ENCODE peak calls at places on chromosomes 12 and 14, in four cellular contexts. One of them, this sample, is unnamed.
A peak's percentile ranks its signal among the peaks of the same experiment; 100 is the strongest.

GRCh38 chr14:50773632-50774541 is 57.1 kb downstream of the NIN start:
- DNase-seq in CD4-positive, alpha-beta memory T cell: no peak
- DNase-seq in lower lobe of right lung: no peak
- DNase-seq in GM23338: peak; percentile 88
- DNase-seq in this sample: peak; percentile 59

GRCh38 chr14:71532349-71532748 is 399.9 kb upstream of the RGS6 start:
- DNase-seq in lower lobe of right lung: no peak
- DNase-seq in CD4-positive, alpha-beta memory T cell: no peak
- DNase-seq in GM23338: no peak
- DNase-seq in this sample: peak; percentile 75

GRCh38 chr12:130671556-130671955 is 44.5 kb downstream of the RIMBP2 start:
- DNase-seq in CD4-positive, alpha-beta memory T cell: no peak
- DNase-seq in GM23338: no peak
- DNase-seq in lower lobe of right lung: no peak
- DNase-seq in this sample: no peak

GRCh38 chr12:62737201-62737600 is 197.7 kb downstream of the PPM1H start:
- DNase-seq in lower lobe of right lung: no peak
- DNase-seq in GM23338: no peak
- DNase-seq in CD4-positive, alpha-beta memory T cell: no peak
- DNase-seq in this sample: no peak

GRCh38 chr12:105676694-105677093 is 346.2 kb downstream of the C12orf75 start:
- DNase-seq in CD4-positive, alpha-beta memory T cell: no peak
- DNase-seq in lower lobe of right lung: no peak
- DNase-seq in GM23338: no peak
- DNase-seq in this sample: no peak

GRCh38 chr12:54215990-54216579 is 27.3 kb upstream of the SMUG1 start:
- DNase-seq in CD4-positive, alpha-beta memory T cell: peak; percentile 34
- DNase-seq in GM23338: peak; percentile 78
- DNase-seq in lower lobe of right lung: peak; percentile 58
- DNase-seq in this sample: no peak

GRCh38 chr12:113907446-113908180 is 58.5 kb downstream of the RBM19 start:
- DNase-seq in lower lobe of right lung: no peak
- DNase-seq in CD4-positive, alpha-beta memory T cell: no peak
- DNase-seq in GM23338: no peak
- DNase-seq in this sample: no peak

GRCh38 chr14:55130194-55130550 is 1.1 kb downstream of the LGALS3 start:
- DNase-seq in GM23338: peak; percentile 75
- DNase-seq in CD4-positive, alpha-beta memory T cell: no peak
- DNase-seq in lower lobe of right lung: no peak
- DNase-seq in this sample: no peak

GRCh38 chr14:92619671-92620437 is 106.3 kb downstream of the RIN3 start:
- DNase-seq in GM23338: no peak
- DNase-seq in lower lobe of right lung: no peak
- DNase-seq in CD4-positive, alpha-beta memory T cell: no peak
- DNase-seq in this sample: no peak

GRCh38 chr12:111406474-111407370 is 999 bp downstream of the SH2B3 start:
- DNase-seq in CD4-positive, alpha-beta memory T cell: peak; percentile 55
- DNase-seq in lower lobe of right lung: peak; percentile 78
- DNase-seq in GM23338: no peak
- DNase-seq in this sample: no peak

GRCh38 chr12:130086777-130087176 is 75.5 kb upstream of the FZD10 start:
- DNase-seq in lower lobe of right lung: no peak
- DNase-seq in CD4-positive, alpha-beta memory T cell: no peak
- DNase-seq in GM23338: no peak
- DNase-seq in this sample: no peak

GRCh38 chr12:68358532-68359485 is 26.6 kb upstream of the MDM1 start:
- DNase-seq in lower lobe of right lung: no peak
- DNase-seq in CD4-positive, alpha-beta memory T cell: peak; percentile 76
- DNase-seq in GM23338: peak; percentile 81
- DNase-seq in this sample: peak; percentile 81

GRCh38 chr14:95137804-95138167 is 19.5 kb downstream of the DICER1 start:
- DNase-seq in CD4-positive, alpha-beta memory T cell: no peak
- DNase-seq in lower lobe of right lung: no peak
- DNase-seq in GM23338: no peak
- DNase-seq in this sample: no peak

GRCh38 chr14:87286826-87287225 is 706.2 kb downstream of the GALC start:
- DNase-seq in lower lobe of right lung: no peak
- DNase-seq in GM23338: no peak
- DNase-seq in CD4-positive, alpha-beta memory T cell: no peak
- DNase-seq in this sample: no peak

GRCh38 chr14:33567003-33567735 is 383.7 kb downstream of the EGLN3 start:
- DNase-seq in GM23338: no peak
- DNase-seq in CD4-positive, alpha-beta memory T cell: no peak
- DNase-seq in lower lobe of right lung: no peak
- DNase-seq in this sample: peak; percentile 67

GRCh38 chr12:18224745-18225144 is 36.6 kb upstream of the PIK3C2G start:
- DNase-seq in CD4-positive, alpha-beta memory T cell: no peak
- DNase-seq in GM23338: peak; percentile 73
- DNase-seq in lower lobe of right lung: no peak
- DNase-seq in this sample: no peak

GRCh38 chr12:9049520-9050133 is 60.3 kb downstream of the KLRG1 start:
- DNase-seq in GM23338: peak; percentile 82
- DNase-seq in lower lobe of right lung: no peak
- DNase-seq in CD4-positive, alpha-beta memory T cell: peak; percentile 66
- DNase-seq in this sample: peak; percentile 39

DNA sequence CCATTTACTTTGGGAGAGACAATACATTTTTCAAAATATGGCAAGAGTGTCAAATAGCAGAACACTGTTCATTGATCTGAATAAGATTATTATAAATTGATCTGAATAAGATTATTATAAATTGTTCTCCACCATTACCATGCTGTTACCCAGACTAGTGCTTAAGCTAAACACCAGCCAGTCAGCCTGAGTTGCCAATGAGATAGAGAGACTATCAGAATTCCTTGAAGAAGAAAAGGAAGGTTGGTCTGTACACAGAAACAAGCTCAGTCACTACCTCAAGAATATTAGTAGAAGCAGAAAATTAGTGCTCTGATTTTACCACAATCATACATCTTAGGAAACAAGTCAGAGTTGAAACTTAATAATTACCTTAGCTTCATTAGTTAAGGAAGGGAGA is 469.8 kb downstream of the FOXG1 start:
- DNase-seq in CD4-positive, alpha-beta memory T cell: no peak
- DNase-seq in GM23338: no peak
- DNase-seq in lower lobe of right lung: no peak
- DNase-seq in this sample: no peak
- H3K4me3 ChIP-seq in CD4-positive, alpha-beta memory T cell: no peak overlapping the region
- H3K4me3 ChIP-seq in GM23338: no peak overlapping the region
- H3K4me3 ChIP-seq in lower lobe of right lung: no peak overlapping the region
- H3K4me3 ChIP-seq in this sample: peak overlapping the region; percentile 15

DNA sequence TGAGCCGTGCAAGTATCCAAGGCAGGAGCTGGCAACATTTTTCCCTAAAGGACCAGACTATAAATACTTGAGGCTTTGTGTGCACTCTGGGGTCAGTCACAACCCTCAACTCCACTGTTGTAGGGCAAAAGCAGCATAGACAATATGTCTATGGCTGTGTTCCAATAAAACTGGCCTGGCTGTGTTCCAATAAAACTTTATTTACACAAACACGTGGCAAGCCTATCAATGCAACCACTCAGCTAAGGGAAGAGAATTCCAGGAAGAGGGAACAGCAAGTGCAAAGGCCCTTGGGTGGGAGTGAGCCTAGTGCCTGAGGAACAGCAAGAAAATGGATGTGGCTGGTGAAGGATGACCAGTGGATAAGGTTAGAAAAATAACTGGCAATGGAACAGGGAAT is 11.3 kb upstream of the FAM181A start:
- DNase-seq in lower lobe of right lung: no peak
- DNase-seq in GM23338: no peak
- DNase-seq in CD4-positive, alpha-beta memory T cell: no peak
- DNase-seq in this sample: no peak
- H3K27me3 ChIP-seq in lower lobe of right lung: no peaks in the 10 kb centered on the region
- H3K27me3 ChIP-seq in GM23338: no peaks in the 10 kb centered on the region
- H3K27me3 ChIP-seq in CD4-positive, alpha-beta memory T cell: no peaks in the 10 kb centered on the region
- H3K27me3 ChIP-seq in this sample: no peaks in the 10 kb centered on the region

GRCh38 chr12:122871851-122872785 is 23.8 kb downstream of the VPS37B start:
- DNase-seq in CD4-positive, alpha-beta memory T cell: peak; percentile 39
- DNase-seq in lower lobe of right lung: peak; percentile 77
- DNase-seq in GM23338: peak; percentile 100
- DNase-seq in this sample: peak; percentile 69

GRCh38 chr12:122872815-122873361 is 23.0 kb downstream of the VPS37B start:
- DNase-seq in GM23338: no peak
- DNase-seq in lower lobe of right lung: no peak
- DNase-seq in CD4-positive, alpha-beta memory T cell: no peak
- DNase-seq in this sample: no peak

GRCh38 chr12:122870163-122870842 is 25.6 kb downstream of the VPS37B start:
- DNase-seq in CD4-positive, alpha-beta memory T cell: no peak
- DNase-seq in GM23338: no peak
- DNase-seq in lower lobe of right lung: no peak
- DNase-seq in this sample: no peak

GRCh38 chr12:122869207-122869973 is 26.5 kb downstream of the VPS37B start:
- DNase-seq in lower lobe of right lung: no peak
- DNase-seq in GM23338: no peak
- DNase-seq in CD4-positive, alpha-beta memory T cell: no peak
- DNase-seq in this sample: no peak

DNA sequence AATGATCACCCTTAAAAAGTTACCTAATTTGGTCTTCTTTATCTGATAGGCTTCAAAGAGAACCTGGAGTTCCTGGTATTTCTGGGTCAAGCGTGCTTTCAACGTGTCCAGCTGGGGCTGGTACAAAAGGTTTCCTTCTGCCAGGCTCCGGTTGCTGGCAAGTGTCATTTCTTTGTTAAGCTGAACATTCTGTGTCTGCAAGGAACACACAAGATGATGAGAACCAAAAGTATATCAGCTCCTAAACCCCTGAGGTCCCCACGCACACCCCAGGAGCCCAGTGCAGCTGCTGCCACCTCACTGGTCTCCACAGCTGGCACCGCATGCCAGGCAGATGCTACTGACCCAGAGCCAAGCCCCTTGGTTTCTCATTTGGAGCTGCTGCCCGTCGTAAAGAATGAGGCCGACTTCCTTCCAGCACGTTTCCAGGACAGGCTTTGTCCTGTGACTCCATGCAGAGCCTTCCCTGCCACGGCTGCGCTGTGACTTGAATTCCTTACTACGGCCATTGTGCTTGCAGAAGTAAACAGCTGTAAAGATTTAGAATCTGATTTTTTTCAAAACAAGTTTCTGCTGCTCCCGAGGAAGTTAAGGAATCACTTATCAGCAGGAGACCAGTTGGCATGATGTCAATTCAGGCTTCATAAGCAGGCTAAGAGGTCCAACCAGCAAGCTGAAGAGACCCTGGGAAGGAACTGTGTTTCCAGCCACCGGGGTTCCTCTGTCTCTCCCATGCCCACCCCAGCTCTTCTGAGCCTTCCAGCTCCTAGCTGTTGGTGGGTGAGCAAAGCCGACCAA is 24.9 kb downstream of the VPS37B start:
- DNase-seq in lower lobe of right lung: peak; percentile 54
- DNase-seq in GM23338: no peak
- DNase-seq in CD4-positive, alpha-beta memory T cell: no peak
- DNase-seq in this sample: peak; percentile 43
- H3K4me3 ChIP-seq in lower lobe of right lung: peak overlapping the region; percentile 39
- H3K4me3 ChIP-seq in GM23338: peak overlapping the region; percentile 2
- H3K4me3 ChIP-seq in CD4-positive, alpha-beta memory T cell: peak overlapping the region; percentile 41
- H3K4me3 ChIP-seq in this sample: peak overlapping the region; percentile 42

GRCh38 chr12:48997719-48998496 is 1.3 kb downstream of the DDN start:
- DNase-seq in lower lobe of right lung: no peak
- DNase-seq in CD4-positive, alpha-beta memory T cell: no peak
- DNase-seq in GM23338: peak; percentile 74
- DNase-seq in this sample: no peak

GRCh38 chr12:49000346-49000745 is 1.2 kb upstream of the DDN start:
- DNase-seq in GM23338: no peak
- DNase-seq in lower lobe of right lung: no peak
- DNase-seq in CD4-positive, alpha-beta memory T cell: no peak
- DNase-seq in this sample: no peak

GRCh38 chr12:48996794-48997718 is 2.1 kb downstream of the DDN start:
- DNase-seq in lower lobe of right lung: peak; percentile 86
- DNase-seq in CD4-positive, alpha-beta memory T cell: peak; percentile 62
- DNase-seq in GM23338: peak; percentile 95
- DNase-seq in this sample: peak; percentile 71

GRCh38 chr12:48999371-49000131 is at the start of gene DDN:
- DNase-seq in lower lobe of right lung: peak; percentile 59
- DNase-seq in GM23338: peak; percentile 52
- DNase-seq in CD4-positive, alpha-beta memory T cell: peak; percentile 49
- DNase-seq in this sample: peak; percentile 54

DNA sequence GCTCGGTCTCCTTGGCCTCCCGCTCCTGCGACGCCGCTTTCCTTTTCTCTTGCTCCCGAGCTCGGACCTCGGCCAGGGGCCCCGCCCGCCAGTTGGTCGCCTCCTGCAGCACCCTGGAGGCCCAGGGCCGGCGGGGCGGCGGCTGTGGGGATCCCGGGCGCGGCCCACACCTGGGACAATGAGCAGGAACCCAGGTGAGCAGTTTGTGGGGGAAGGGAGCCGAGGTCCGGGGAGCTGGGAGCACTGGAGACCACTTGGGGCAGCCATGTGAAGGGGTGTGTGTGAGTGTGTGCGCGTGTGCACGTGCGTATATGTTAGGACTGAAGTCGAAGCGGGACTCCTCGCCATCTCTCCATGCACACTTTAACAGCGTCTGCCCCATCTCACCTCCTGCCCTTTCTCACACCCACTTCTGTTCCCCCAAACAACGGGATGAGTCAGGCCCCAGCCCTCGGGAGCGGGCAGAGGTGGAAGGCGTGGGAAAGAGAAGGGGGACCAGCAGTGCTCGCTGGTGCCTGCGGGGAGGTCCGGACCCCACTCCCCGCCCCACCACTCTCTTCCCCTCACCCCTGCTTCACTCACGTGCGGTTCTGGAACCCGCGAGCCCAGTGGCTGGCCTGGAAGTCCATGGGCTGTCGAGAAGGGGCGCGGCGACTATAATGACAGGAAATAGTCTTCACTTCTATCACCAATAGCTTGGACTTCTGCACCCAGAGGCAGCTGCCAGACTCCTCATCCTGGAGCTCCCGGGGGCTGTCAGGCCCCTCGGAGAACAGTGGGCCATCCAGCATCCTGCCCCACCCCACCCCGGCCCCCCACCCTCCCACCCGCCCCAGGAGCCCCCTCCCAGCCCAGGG is 450 bp downstream of the DDN start:
- DNase-seq in lower lobe of right lung: peak; percentile 53
- DNase-seq in CD4-positive, alpha-beta memory T cell: peak; percentile 31
- DNase-seq in GM23338: peak; percentile 65
- DNase-seq in this sample: no peak
- H3K27me3 ChIP-seq in lower lobe of right lung: peaks cover 52% of the 10 kb centered on the region
- H3K27me3 ChIP-seq in CD4-positive, alpha-beta memory T cell: peaks cover 18% of the 10 kb centered on the region
- H3K27me3 ChIP-seq in GM23338: peaks cover 79% of the 10 kb centered on the region
- H3K27me3 ChIP-seq in this sample: peaks cover 6% of the 10 kb centered on the region

GRCh38 chr14:22774011-22774706 is 7.7 kb downstream of the OXA1L start:
- DNase-seq in CD4-positive, alpha-beta memory T cell: no peak
- DNase-seq in GM23338: no peak
- DNase-seq in lower lobe of right lung: no peak
- DNase-seq in this sample: no peak
- H3K4me3 ChIP-seq in CD4-positive, alpha-beta memory T cell: no peak overlapping the region
- H3K4me3 ChIP-seq in GM23338: no peak overlapping the region
- H3K4me3 ChIP-seq in lower lobe of right lung: no peak overlapping the region
- H3K4me3 ChIP-seq in this sample: no peak overlapping the region

GRCh38 chr12:41585784-41586183 is 397.7 kb downstream of the PDZRN4 start:
- DNase-seq in lower lobe of right lung: no peak
- DNase-seq in GM23338: no peak
- DNase-seq in CD4-positive, alpha-beta memory T cell: no peak
- DNase-seq in this sample: no peak

DNA sequence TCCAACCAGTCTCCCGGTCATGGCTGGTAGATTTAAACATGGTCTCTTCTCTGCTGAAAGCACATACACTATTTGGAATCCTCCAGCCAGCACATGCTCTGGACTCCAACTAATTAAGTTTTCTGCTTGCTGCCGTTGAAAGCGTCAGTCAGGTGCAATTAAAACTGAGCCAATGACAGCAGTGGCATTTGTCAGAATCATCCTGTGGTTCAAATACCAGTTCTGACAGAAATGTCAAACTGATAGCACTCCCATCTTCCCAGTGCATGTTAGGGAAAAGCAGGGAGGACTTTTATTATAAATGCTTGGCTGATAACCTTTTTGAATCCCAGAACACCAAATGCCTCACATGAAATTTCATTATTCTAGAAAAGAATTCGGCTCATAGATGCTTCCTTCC is 401.8 kb downstream of the PDZRN4 start:
- DNase-seq in GM23338: no peak
- DNase-seq in CD4-positive, alpha-beta memory T cell: no peak
- DNase-seq in lower lobe of right lung: no peak
- DNase-seq in this sample: no peak
- H3K27me3 ChIP-seq in GM23338: no peaks in the 10 kb centered on the region
- H3K27me3 ChIP-seq in CD4-positive, alpha-beta memory T cell: no peaks in the 10 kb centered on the region
- H3K27me3 ChIP-seq in lower lobe of right lung: no peaks in the 10 kb centered on the region
- H3K27me3 ChIP-seq in this sample: no peaks in the 10 kb centered on the region

This sample was measured in brain microvascular endothelial cell.